ENCODE peak calls at places on chromosomes 6 and 20, in four cellular contexts. J is mammary epithelial cell, S is colonic mucosa, H is fibroblast of lung. Q is an unnamed sample.
A peak's percentile ranks its signal among the peaks of the same experiment; 100 is the strongest.

GRCh38 chr6:106883808-106884262 is 90.7 kb downstream of the CD24 start:
- DNase-seq in J (no peak), S (no peak), H (no peak), Q (no peak)

GRCh38 chr6:64411226-64411625 is 775.6 kb downstream of the PHF3 start:
- DNase-seq in J (no peak), S (no peak), H (peak; percentile 2), Q (no peak)

GRCh38 chr6:92196320-92196719 is 1223.0 kb downstream of the EPHA7 start:
- DNase-seq in J (no peak), S (no peak), H (no peak), Q (no peak)

GRCh38 chr6:41785689-41786450 is 1.6 kb upstream of the TOMM6 start:
- DNase-seq in J (no peak), S (peak; percentile 40), H (peak; percentile 23), Q (peak; percentile 81)

GRCh38 chr6:36314221-36315014 is 22.3 kb downstream of the BNIP5 start:
- DNase-seq in J (peak; percentile 79), S (no peak), H (no peak), Q (no peak)

GRCh38 chr6:43687079-43687436 is 533 bp downstream of the MRPS18A start:
- DNase-seq in J (no peak), S (no peak), H (no peak), Q (no peak)

GRCh38 chr6:7282097-7282906 is 30.7 kb downstream of the SSR1 start:
- DNase-seq in J (no peak), S (no peak), H (no peak), Q (no peak)

GRCh38 chr20:58406422-58407001 is 17.5 kb downstream of the VAPB start:
- DNase-seq in J (no peak), S (no peak), H (no peak), Q (no peak)

GRCh38 chr6:39865011-39865888 is 69.0 kb downstream of the MOCS1 start:
- DNase-seq in J (peak; percentile 31), S (peak; percentile 84), H (peak; percentile 57), Q (peak; percentile 78)

GRCh38 chr6:169028343-169028742 is 225.3 kb downstream of the THBS2 start:
- DNase-seq in J (no peak), S (no peak), H (no peak), Q (no peak)

GRCh38 chr6:4388675-4389074 is 253.3 kb upstream of the ECI2 start:
- DNase-seq in J (no peak), S (no peak), H (no peak), Q (no peak)

DNA sequence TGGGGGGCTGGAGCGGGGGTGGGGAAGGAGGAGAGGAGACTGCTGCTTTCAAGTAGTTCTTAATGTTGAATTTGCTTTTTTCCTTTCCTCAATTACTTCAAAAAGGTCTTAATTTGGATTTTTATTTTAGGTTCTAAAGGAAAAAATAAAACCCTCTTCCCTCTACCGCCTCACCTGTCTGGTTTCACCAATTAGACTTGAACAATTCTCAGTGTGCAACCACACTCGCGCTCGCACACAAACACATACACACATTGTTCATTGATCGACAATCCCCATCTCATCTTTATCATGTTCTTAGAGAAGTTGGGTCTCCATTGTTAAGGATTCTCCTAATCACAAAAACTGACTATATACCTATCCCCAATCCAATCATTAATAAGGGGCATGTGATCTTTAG is 97.3 kb downstream of the HFE start:
- DNase-seq in J (no peak), S (no peak), H (no peak), Q (no peak)
- H3K4me3 ChIP-seq in J (no peak overlapping the region), S (no peak overlapping the region), H (peak overlapping the region; percentile 26), Q (peak overlapping the region; percentile 69)

DNA sequence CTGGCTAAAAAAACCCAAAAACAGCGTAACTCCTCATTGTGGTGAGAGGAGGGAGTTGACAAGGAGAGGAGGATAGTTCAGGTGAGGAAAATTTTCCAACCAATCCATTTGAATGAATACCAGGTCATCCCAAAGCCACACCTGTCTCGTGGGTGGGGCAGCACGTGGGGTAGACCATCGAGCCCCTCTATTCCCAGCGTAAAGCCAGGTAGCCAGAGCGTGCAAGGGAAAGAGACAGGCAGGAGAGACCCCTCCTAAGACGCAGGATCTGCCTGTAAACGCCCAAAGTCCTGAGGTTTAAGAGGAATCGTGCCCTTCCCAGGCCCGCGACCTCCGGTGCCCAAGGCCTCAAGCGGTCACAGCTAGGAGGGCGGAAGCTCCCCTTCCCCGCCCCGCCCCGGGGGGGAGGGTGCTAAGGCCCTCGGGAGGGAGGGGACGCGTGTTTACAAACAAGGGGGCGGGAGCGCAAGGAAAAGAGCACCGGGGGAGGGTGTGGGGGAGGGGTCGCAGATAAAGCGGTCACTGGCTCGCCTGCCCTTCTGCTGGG is 705 bp downstream of the RXRB start:
- DNase-seq in J (peak; percentile 59), S (peak; percentile 86), H (peak; percentile 64), Q (peak; percentile 83)
- H3K27ac ChIP-seq in J (peak overlapping the region; percentile 88), S (peak overlapping the region; percentile 94), H (peak overlapping the region; percentile 94), Q (peak overlapping the region; percentile 94)

GRCh38 chr6:33049323-33049722 is 24.1 kb downstream of the HLA-DPA1 start:
- DNase-seq in J (no peak), S (no peak), H (no peak), Q (no peak)
- TF ChIP-seq CTCF in J (no peak), S (no peak), H (peak; percentile 18), Q (no peak)

DNA sequence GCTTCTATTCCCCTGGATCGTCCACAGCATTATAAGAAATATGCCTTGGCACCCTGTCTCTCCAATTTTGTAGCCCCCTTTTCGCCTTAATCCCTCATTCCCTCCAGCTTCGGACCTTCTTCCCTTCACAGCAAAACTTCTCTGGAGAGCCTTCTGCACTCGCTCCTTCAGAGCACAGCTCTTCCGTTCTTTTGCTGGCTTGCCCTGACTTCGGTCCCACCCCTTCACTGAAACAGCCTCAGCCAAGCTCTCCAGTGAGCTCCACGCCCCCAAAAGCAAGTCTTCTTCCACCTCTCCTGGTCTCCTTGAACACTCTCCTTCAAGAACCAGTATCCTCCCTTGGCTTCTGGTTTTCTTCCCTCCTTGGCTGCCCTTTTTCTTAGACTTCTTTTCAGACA is 134.7 kb upstream of the RNF24 start:
- DNase-seq in J (no peak), S (no peak), H (peak; percentile 52), Q (no peak)
- H3K4me3 ChIP-seq in J (peak overlapping the region; percentile 63), S (peak overlapping the region; percentile 63), H (peak overlapping the region; percentile 78), Q (peak overlapping the region; percentile 93)

GRCh38 chr6:11209369-11209768 is 23.1 kb downstream of the NEDD9 start:
- DNase-seq in J (no peak), S (no peak), H (no peak), Q (no peak)
- H3K27ac ChIP-seq in J (peak overlapping the region; percentile 52), S (no peak overlapping the region), H (peak overlapping the region; percentile 32), Q (peak overlapping the region; percentile 79)

Q was measured in coronary artery.